ENCODE peak calls at places on chromosomes 6 and 20, in eight cellular contexts. One of them, this sample, is unnamed.

GRCh38 chr6:14664616-14665315 is 547.2 kb downstream of the CD83 start:
- DNase-seq in thoracic aorta: no peak
- DNase-seq in upper lobe of left lung: no peak
- DNase-seq in neural progenitor cell: no peak
- DNase-seq in spleen: no peak
- DNase-seq in CD8-positive, alpha-beta memory T cell: no peak
- DNase-seq in brain microvascular endothelial cell: no peak
- DNase-seq in coronary artery: no peak
- DNase-seq in this sample: no peak

GRCh38 chr20:26276811-26277210 is 580.2 kb upstream of the ZNF337 start:
- DNase-seq in thoracic aorta: no peak
- DNase-seq in upper lobe of left lung: peak
- DNase-seq in neural progenitor cell: peak
- DNase-seq in spleen: no peak
- DNase-seq in CD8-positive, alpha-beta memory T cell: no peak
- DNase-seq in brain microvascular endothelial cell: peak
- DNase-seq in coronary artery: no peak
- DNase-seq in this sample: no peak

GRCh38 chr6:138034229-138034628 is 73.0 kb downstream of the PERP start:
- DNase-seq in thoracic aorta: no peak
- DNase-seq in upper lobe of left lung: no peak
- DNase-seq in neural progenitor cell: no peak
- DNase-seq in spleen: no peak
- DNase-seq in CD8-positive, alpha-beta memory T cell: no peak
- DNase-seq in brain microvascular endothelial cell: no peak
- DNase-seq in coronary artery: no peak
- DNase-seq in this sample: no peak

GRCh38 chr6:138403324-138403800 is 661 bp upstream of the HEBP2 start:
- DNase-seq in thoracic aorta: no peak
- DNase-seq in upper lobe of left lung: peak
- DNase-seq in neural progenitor cell: peak
- DNase-seq in spleen: peak
- DNase-seq in CD8-positive, alpha-beta memory T cell: no peak
- DNase-seq in brain microvascular endothelial cell: no peak
- DNase-seq in coronary artery: no peak
- DNase-seq in this sample: no peak

GRCh38 chr20:60572991-60573390 is 614.8 kb downstream of the CDH26 start:
- DNase-seq in thoracic aorta: no peak
- DNase-seq in upper lobe of left lung: no peak
- DNase-seq in neural progenitor cell: no peak
- DNase-seq in spleen: no peak
- DNase-seq in CD8-positive, alpha-beta memory T cell: no peak
- DNase-seq in brain microvascular endothelial cell: no peak
- DNase-seq in coronary artery: no peak
- DNase-seq in this sample: no peak

GRCh38 chr6:57432919-57433684 is 115.7 kb downstream of the PRIM2 start:
- DNase-seq in thoracic aorta: no peak
- DNase-seq in upper lobe of left lung: no peak
- DNase-seq in neural progenitor cell: no peak
- DNase-seq in spleen: no peak
- DNase-seq in CD8-positive, alpha-beta memory T cell: no peak
- DNase-seq in brain microvascular endothelial cell: no peak
- DNase-seq in coronary artery: no peak
- DNase-seq in this sample: no peak

GRCh38 chr6:152696543-152696942 is 1.2 kb upstream of the MYCT1 start:
- DNase-seq in thoracic aorta: no peak
- DNase-seq in upper lobe of left lung: no peak
- DNase-seq in neural progenitor cell: no peak
- DNase-seq in spleen: no peak
- DNase-seq in CD8-positive, alpha-beta memory T cell: no peak
- DNase-seq in brain microvascular endothelial cell: peak
- DNase-seq in coronary artery: no peak
- DNase-seq in this sample: no peak

GRCh38 chr6:100622907-100623692 is 158.4 kb upstream of the SIM1 start:
- DNase-seq in thoracic aorta: no peak
- DNase-seq in upper lobe of left lung: no peak
- DNase-seq in neural progenitor cell: no peak
- DNase-seq in spleen: no peak
- DNase-seq in CD8-positive, alpha-beta memory T cell: no peak
- DNase-seq in brain microvascular endothelial cell: peak
- DNase-seq in coronary artery: no peak
- DNase-seq in this sample: no peak

GRCh38 chr20:61719691-61720347 is 345.9 kb downstream of the TAF4 start:
- DNase-seq in thoracic aorta: no peak
- DNase-seq in upper lobe of left lung: no peak
- DNase-seq in neural progenitor cell: peak
- DNase-seq in spleen: peak
- DNase-seq in CD8-positive, alpha-beta memory T cell: peak
- DNase-seq in brain microvascular endothelial cell: no peak
- DNase-seq in coronary artery: no peak
- DNase-seq in this sample: no peak

GRCh38 chr6:32972353-32973143 is 4.2 kb downstream of the BRD2 start:
- DNase-seq in thoracic aorta: no peak
- DNase-seq in upper lobe of left lung: peak
- DNase-seq in neural progenitor cell: peak
- DNase-seq in spleen: peak
- DNase-seq in CD8-positive, alpha-beta memory T cell: peak
- DNase-seq in brain microvascular endothelial cell: no peak
- DNase-seq in coronary artery: peak
- DNase-seq in this sample: no peak

GRCh38 chr6:130409394-130410095 is 43.7 kb downstream of the TMEM200A start:
- DNase-seq in thoracic aorta: no peak
- DNase-seq in upper lobe of left lung: no peak
- DNase-seq in neural progenitor cell: no peak
- DNase-seq in spleen: no peak
- DNase-seq in CD8-positive, alpha-beta memory T cell: no peak
- DNase-seq in brain microvascular endothelial cell: no peak
- DNase-seq in coronary artery: no peak
- DNase-seq in this sample: no peak

GRCh38 chr20:14493408-14493807 is 156.0 kb upstream of the FLRT3 start:
- DNase-seq in thoracic aorta: no peak
- DNase-seq in upper lobe of left lung: no peak
- DNase-seq in neural progenitor cell: no peak
- DNase-seq in spleen: no peak
- DNase-seq in CD8-positive, alpha-beta memory T cell: no peak
- DNase-seq in brain microvascular endothelial cell: no peak
- DNase-seq in coronary artery: no peak
- DNase-seq in this sample: no peak

GRCh38 chr6:150352321-150353296 is 16.2 kb upstream of the IYD start:
- DNase-seq in thoracic aorta: no peak
- DNase-seq in upper lobe of left lung: no peak
- DNase-seq in neural progenitor cell: no peak
- DNase-seq in spleen: no peak
- DNase-seq in CD8-positive, alpha-beta memory T cell: no peak
- DNase-seq in brain microvascular endothelial cell: peak
- DNase-seq in coronary artery: no peak
- DNase-seq in this sample: no peak

GRCh38 chr20:4217349-4217761 is 202.0 kb upstream of the RNF24 start:
- DNase-seq in thoracic aorta: no peak
- DNase-seq in upper lobe of left lung: no peak
- DNase-seq in neural progenitor cell: peak
- DNase-seq in spleen: peak
- DNase-seq in CD8-positive, alpha-beta memory T cell: no peak
- DNase-seq in brain microvascular endothelial cell: no peak
- DNase-seq in coronary artery: no peak
- DNase-seq in this sample: no peak

GRCh38 chr6:33192105-33192646 is at the start of gene COL11A2:
- DNase-seq in thoracic aorta: no peak
- DNase-seq in upper lobe of left lung: peak
- DNase-seq in neural progenitor cell: peak
- DNase-seq in spleen: peak
- DNase-seq in CD8-positive, alpha-beta memory T cell: no peak
- DNase-seq in brain microvascular endothelial cell: no peak
- DNase-seq in coronary artery: no peak
- DNase-seq in this sample: no peak

GRCh38 chr6:166907373-166907841 is 48.9 kb downstream of the RNASET2 start:
- DNase-seq in thoracic aorta: no peak
- DNase-seq in upper lobe of left lung: no peak
- DNase-seq in neural progenitor cell: no peak
- DNase-seq in spleen: peak
- DNase-seq in CD8-positive, alpha-beta memory T cell: no peak
- DNase-seq in brain microvascular endothelial cell: no peak
- DNase-seq in coronary artery: no peak
- DNase-seq in this sample: no peak

GRCh38 chr6:98834060-98835031 is at the start of gene POU3F2:
- DNase-seq in thoracic aorta: peak
- DNase-seq in upper lobe of left lung: peak
- DNase-seq in neural progenitor cell: peak
- DNase-seq in spleen: peak
- DNase-seq in CD8-positive, alpha-beta memory T cell: peak
- DNase-seq in brain microvascular endothelial cell: peak
- DNase-seq in coronary artery: peak
- DNase-seq in this sample: no peak

GRCh38 chr6:125839879-125840278 is 49.1 kb downstream of the NCOA7 start:
- DNase-seq in thoracic aorta: no peak
- DNase-seq in upper lobe of left lung: no peak
- DNase-seq in neural progenitor cell: no peak
- DNase-seq in spleen: no peak
- DNase-seq in CD8-positive, alpha-beta memory T cell: no peak
- DNase-seq in brain microvascular endothelial cell: no peak
- DNase-seq in coronary artery: no peak
- DNase-seq in this sample: no peak

GRCh38 chr6:39021041-39021440 is 27.5 kb upstream of the GLP1R start:
- DNase-seq in thoracic aorta: no peak
- DNase-seq in upper lobe of left lung: no peak
- DNase-seq in neural progenitor cell: no peak
- DNase-seq in spleen: no peak
- DNase-seq in CD8-positive, alpha-beta memory T cell: no peak
- DNase-seq in brain microvascular endothelial cell: no peak
- DNase-seq in coronary artery: no peak
- DNase-seq in this sample: no peak

GRCh38 chr20:21387528-21387927 is 9.8 kb downstream of the NKX2-4 start:
- DNase-seq in thoracic aorta: no peak
- DNase-seq in upper lobe of left lung: no peak
- DNase-seq in neural progenitor cell: no peak
- DNase-seq in spleen: no peak
- DNase-seq in CD8-positive, alpha-beta memory T cell: no peak
- DNase-seq in brain microvascular endothelial cell: no peak
- DNase-seq in coronary artery: no peak
- DNase-seq in this sample: no peak

GRCh38 chr6:108209738-108210137 is 43.9 kb downstream of the NR2E1 start:
- DNase-seq in thoracic aorta: no peak
- DNase-seq in upper lobe of left lung: no peak
- DNase-seq in neural progenitor cell: no peak
- DNase-seq in spleen: no peak
- DNase-seq in CD8-positive, alpha-beta memory T cell: no peak
- DNase-seq in brain microvascular endothelial cell: no peak
- DNase-seq in coronary artery: no peak
- DNase-seq in this sample: no peak
- H3K27ac ChIP-seq in thoracic aorta: no peak
- H3K27ac ChIP-seq in upper lobe of left lung: no peak
- H3K27ac ChIP-seq in neural progenitor cell: no peak
- H3K27ac ChIP-seq in spleen: peak
- H3K27ac ChIP-seq in CD8-positive, alpha-beta memory T cell: no peak
- H3K27ac ChIP-seq in brain microvascular endothelial cell: no peak
- H3K27ac ChIP-seq in coronary artery: no peak
- H3K27ac ChIP-seq in this sample: no peak

DNA sequence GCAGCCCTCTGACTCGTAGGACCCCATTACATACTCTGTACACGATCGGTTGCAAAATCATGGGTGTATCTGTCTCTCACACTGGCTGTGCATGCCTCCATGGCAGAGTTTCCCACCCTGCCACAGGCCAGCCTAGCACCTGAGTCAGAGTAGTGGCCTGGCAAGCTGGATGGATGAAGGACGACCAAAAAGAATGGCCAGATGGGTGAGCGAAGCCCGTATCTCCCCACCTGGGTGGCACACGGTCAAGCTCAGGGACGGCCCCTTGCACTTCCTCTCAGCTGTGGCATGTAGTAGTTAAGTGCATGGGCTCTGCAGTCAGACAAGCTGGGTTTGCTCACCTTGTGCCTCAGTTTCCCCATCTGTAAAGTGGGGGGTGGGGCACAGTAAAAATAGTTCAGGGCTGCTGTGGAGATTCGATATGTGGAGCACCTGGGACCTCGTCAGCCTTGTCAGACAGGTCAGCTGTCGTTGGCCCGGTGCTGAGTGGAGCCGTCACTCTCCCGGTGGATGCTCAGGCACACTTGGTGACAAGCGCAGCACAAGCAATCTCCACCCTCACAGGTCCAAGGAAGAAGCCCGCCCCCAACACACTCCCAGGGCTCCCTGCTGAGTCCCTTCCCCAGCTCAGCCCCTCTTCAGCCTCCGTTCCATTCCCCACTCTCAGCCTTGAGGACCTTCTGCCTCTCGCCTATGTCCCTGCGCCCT is 12.6 kb downstream of the CPNE5 start:
- DNase-seq in thoracic aorta: no peak
- DNase-seq in upper lobe of left lung: no peak
- DNase-seq in neural progenitor cell: no peak
- DNase-seq in spleen: no peak
- DNase-seq in CD8-positive, alpha-beta memory T cell: no peak
- DNase-seq in brain microvascular endothelial cell: no peak
- DNase-seq in coronary artery: no peak
- DNase-seq in this sample: no peak
- H3K27ac ChIP-seq in thoracic aorta: no peak
- H3K27ac ChIP-seq in upper lobe of left lung: peak
- H3K27ac ChIP-seq in neural progenitor cell: no peak
- H3K27ac ChIP-seq in spleen: no peak
- H3K27ac ChIP-seq in CD8-positive, alpha-beta memory T cell: no peak
- H3K27ac ChIP-seq in brain microvascular endothelial cell: no peak
- H3K27ac ChIP-seq in coronary artery: no peak
- H3K27ac ChIP-seq in this sample: peak

DNA sequence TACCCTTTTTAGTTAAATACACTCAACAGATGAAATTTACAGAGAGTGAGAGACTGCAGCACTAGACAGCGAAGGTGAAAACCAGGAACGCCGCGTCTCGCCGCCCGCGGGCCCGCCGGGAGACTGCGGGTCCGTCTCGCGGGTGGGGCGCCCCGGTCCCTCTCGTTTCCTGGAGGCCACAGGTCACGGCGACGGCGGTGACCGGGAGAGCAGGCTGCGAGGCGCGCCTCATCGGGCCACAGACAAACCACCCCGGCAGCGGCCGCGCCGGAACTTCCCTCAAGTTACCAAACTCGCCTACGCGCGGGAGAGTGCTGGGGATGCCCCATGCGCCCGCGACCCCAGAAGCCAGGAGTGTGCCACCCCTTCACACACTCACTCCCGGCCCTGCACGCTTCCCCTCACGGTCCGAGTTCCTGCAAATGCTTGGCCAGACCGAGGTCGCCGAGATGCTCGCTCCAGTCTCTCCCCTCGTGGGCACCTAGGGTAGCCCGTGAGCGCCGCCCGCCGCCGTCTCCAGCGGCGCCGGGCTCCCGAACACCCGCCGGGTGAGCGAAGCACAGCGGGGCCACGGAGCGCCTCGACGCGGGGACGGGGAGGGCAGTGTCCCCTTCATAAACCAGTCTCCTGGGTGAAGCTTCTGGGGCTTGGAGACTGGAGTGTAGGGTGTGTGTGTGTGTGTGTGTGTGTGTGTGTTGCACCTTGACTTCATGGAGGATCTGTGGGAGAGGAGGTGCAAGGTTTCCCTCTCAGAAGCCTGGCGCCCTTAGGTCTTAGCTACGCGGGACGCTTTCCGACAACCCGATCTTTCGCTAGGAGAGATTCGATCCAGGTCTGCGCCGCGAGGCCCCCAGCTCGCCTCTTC is 1.4 kb downstream of the BACH2 start:
- DNase-seq in thoracic aorta: no peak
- DNase-seq in upper lobe of left lung: peak
- DNase-seq in neural progenitor cell: peak
- DNase-seq in spleen: peak
- DNase-seq in CD8-positive, alpha-beta memory T cell: peak
- DNase-seq in brain microvascular endothelial cell: peak
- DNase-seq in coronary artery: peak
- DNase-seq in this sample: no peak
- H3K27ac ChIP-seq in thoracic aorta: peak
- H3K27ac ChIP-seq in upper lobe of left lung: peak
- H3K27ac ChIP-seq in neural progenitor cell: no peak
- H3K27ac ChIP-seq in spleen: peak
- H3K27ac ChIP-seq in CD8-positive, alpha-beta memory T cell: peak
- H3K27ac ChIP-seq in brain microvascular endothelial cell: no peak
- H3K27ac ChIP-seq in coronary artery: peak
- H3K27ac ChIP-seq in this sample: peak

GRCh38 chr20:24956001-24956761 is 7.1 kb downstream of the CST7 start:
- DNase-seq in thoracic aorta: no peak
- DNase-seq in upper lobe of left lung: no peak
- DNase-seq in neural progenitor cell: no peak
- DNase-seq in spleen: peak
- DNase-seq in CD8-positive, alpha-beta memory T cell: no peak
- DNase-seq in brain microvascular endothelial cell: no peak
- DNase-seq in coronary artery: peak
- DNase-seq in this sample: no peak
- H3K27ac ChIP-seq in thoracic aorta: no peak
- H3K27ac ChIP-seq in upper lobe of left lung: no peak
- H3K27ac ChIP-seq in neural progenitor cell: no peak
- H3K27ac ChIP-seq in spleen: no peak
- H3K27ac ChIP-seq in CD8-positive, alpha-beta memory T cell: no peak
- H3K27ac ChIP-seq in brain microvascular endothelial cell: no peak
- H3K27ac ChIP-seq in coronary artery: no peak
- H3K27ac ChIP-seq in this sample: no peak

This sample was measured in esophagus squamous epithelium.